ENCODE peak calls at places on chromosomes 1 and 21, in five cellular contexts. V, T, I, G and Y are unnamed samples.

GRCh38 chr1:20302093-20302471 is 11.4 kb downstream of the VWA5B1 start:
- DNase-seq in G (no peak), I (no peak), V (no peak), T (no peak), Y (no peak)

GRCh38 chr1:228022571-228023293 is 15.9 kb downstream of the WNT3A start:
- DNase-seq in T (no peak), V (no peak), G (no peak), I (no peak), Y (no peak)

GRCh38 chr1:192766876-192767275 is 42.0 kb upstream of the RGS2 start:
- DNase-seq in V (no peak), T (no peak), I (no peak), G (no peak), Y (no peak)

GRCh38 chr1:115067460-115067859 is 21.8 kb downstream of the TSPAN2 start:
- DNase-seq in I (no peak), T (no peak), G (no peak), V (no peak), Y (no peak)

GRCh38 chr1:17104782-17105181 is 14.5 kb downstream of the PADI2 start:
- DNase-seq in T (no peak), G (no peak), I (no peak), V (no peak), Y (no peak)

GRCh38 chr1:164805399-164805798 is 246.4 kb downstream of the PBX1 start:
- DNase-seq in T (no peak), V (no peak), G (no peak), I (no peak), Y (peak; percentile 86)

GRCh38 chr21:16457498-16457897 is 727.7 kb downstream of the USP25 start:
- DNase-seq in T (no peak), G (no peak), V (no peak), I (no peak), Y (no peak)

GRCh38 chr1:44616991-44617702 is 57.1 kb downstream of the TMEM53 start:
- DNase-seq in T (no peak), V (no peak), G (no peak), I (no peak), Y (no peak)

GRCh38 chr1:14946011-14946359 is 207.6 kb upstream of the TMEM51 start:
- DNase-seq in G (no peak), T (no peak), V (no peak), I (no peak), Y (no peak)

GRCh38 chr1:11147371-11147770 is 41.8 kb upstream of the ANGPTL7 start:
- DNase-seq in I (no peak), G (no peak), T (no peak), V (no peak), Y (peak; percentile 67)

GRCh38 chr1:235253219-235253640 is 74.7 kb downstream of the ARID4B start:
- DNase-seq in I (peak; percentile 66), T (peak; percentile 40), G (no peak), V (peak; percentile 79), Y (peak; percentile 71)

GRCh38 chr1:61641578-61642336 is 83.2 kb downstream of the TM2D1 start:
- DNase-seq in T (peak; percentile 71), V (peak; percentile 48), G (no peak), I (peak; percentile 20), Y (peak; percentile 75)

GRCh38 chr1:40794915-40795715 is 11.5 kb downstream of the KCNQ4 start:
- DNase-seq in V (no peak), G (no peak), I (no peak), T (no peak), Y (no peak)

GRCh38 chr1:15000671-15001070 is 152.9 kb upstream of the TMEM51 start:
- DNase-seq in T (no peak), V (no peak), I (no peak), G (no peak), Y (no peak)

GRCh38 chr1:244780311-244780710 is 55.1 kb upstream of the COX20 start:
- DNase-seq in T (no peak), V (no peak), I (no peak), G (no peak), Y (no peak)

GRCh38 chr1:172882791-172883386 is 167.9 kb downstream of the TNFSF18 start:
- DNase-seq in V (no peak), G (no peak), I (no peak), T (no peak), Y (no peak)

GRCh38 chr1:121538943-121539575 is 354.3 kb downstream of the SRGAP2C start:
- DNase-seq in G (no peak), T (no peak), V (no peak), I (peak; percentile 31), Y (no peak)

GRCh38 chr1:232456720-232457119 is 173.2 kb downstream of the SIPA1L2 start:
- DNase-seq in V (no peak), G (no peak), I (no peak), T (no peak), Y (no peak)

GRCh38 chr1:48216941-48217340 is 5.6 kb upstream of the SLC5A9 start:
- DNase-seq in G (no peak), T (no peak), V (no peak), I (no peak), Y (no peak)

GRCh38 chr1:177753655-177754054 is 216.2 kb downstream of the SEC16B start:
- DNase-seq in V (no peak), G (no peak), I (no peak), T (no peak), Y (no peak)

GRCh38 chr1:20732071-20732587 is 374 bp downstream of the SH2D5 start:
- DNase-seq in I (peak; percentile 25), T (peak; percentile 72), V (peak; percentile 33), G (no peak), Y (peak; percentile 46)

GRCh38 chr21:41993744-41994143 is 16.4 kb downstream of the ZBTB21 start:
- DNase-seq in V (no peak), G (no peak), I (no peak), T (no peak), Y (peak; percentile 21)

GRCh38 chr1:19812875-19813650 is 2.0 kb downstream of the RNF186 start:
- DNase-seq in I (no peak), T (no peak), V (no peak), G (no peak), Y (no peak)

GRCh38 chr1:5915587-5916571 is 76.3 kb downstream of the NPHP4 start:
- DNase-seq in T (peak; percentile 25), V (peak; percentile 24), I (peak; percentile 30), G (peak; percentile 5), Y (peak; percentile 40)

GRCh38 chr1:55286851-55287602 is 71.9 kb upstream of the USP24 start:
- DNase-seq in I (no peak), G (no peak), V (no peak), T (no peak), Y (peak; percentile 40)

GRCh38 chr1:171740356-171740863 is 1.5 kb downstream of the VAMP4 start:
- DNase-seq in G (no peak), T (no peak), I (no peak), V (no peak), Y (peak; percentile 9)

GRCh38 chr1:1034438-1034759 is 14.5 kb downstream of the AGRN start:
- DNase-seq in T (no peak), V (no peak), I (no peak), G (no peak), Y (no peak)

GRCh38 chr21:29177800-29178199 is 47.4 kb downstream of the MAP3K7CL start:
- DNase-seq in I (no peak), V (no peak), G (no peak), T (no peak), Y (no peak)

GRCh38 chr1:153945131-153945794 is 1.3 kb downstream of the DENND4B start:
- DNase-seq in T (no peak), G (no peak), V (peak; percentile 94), I (no peak), Y (peak; percentile 35)

GRCh38 chr1:247294282-247294681 is 37.4 kb downstream of the ZNF496 start:
- DNase-seq in G (no peak), V (no peak), T (no peak), I (no peak), Y (no peak)

GRCh38 chr1:160078392-160079195 is 2.7 kb upstream of the KCNJ9 start:
- DNase-seq in G (no peak), I (peak; percentile 61), V (peak; percentile 63), T (peak; percentile 51), Y (peak; percentile 26)

GRCh38 chr1:206049293-206049692 is 3.7 kb upstream of the RHEX start:
- DNase-seq in T (no peak), I (no peak), V (no peak), G (peak; percentile 90), Y (no peak)

GRCh38 chr1:53892911-53893310 is 1.1 kb upstream of the DIO1 start:
- DNase-seq in T (no peak), I (no peak), V (no peak), G (no peak), Y (no peak)
- TF ChIP-seq MYC in T (no peak), I (no peak), V (no peak), G (no peak), Y (no peak)

GRCh38 chr21:37028579-37028978 is 22.1 kb downstream of the RIPPLY3 start:
- DNase-seq in V (no peak), T (no peak), I (no peak), G (no peak), Y (no peak)
- TF ChIP-seq CTCF in V (no peak), T (no peak), I (no peak), G (no peak), Y (no peak)

GRCh38 chr1:65432918-65433317 is 12.4 kb downstream of the LEPR start:
- DNase-seq in T (no peak), V (no peak), I (no peak), G (no peak), Y (no peak)

GRCh38 chr1:65429078-65429477 is 8.6 kb downstream of the LEPR start:
- DNase-seq in V (peak; percentile 14), I (no peak), G (no peak), T (no peak), Y (no peak)

GRCh38 chr1:65425697-65426096 is 5.2 kb downstream of the LEPR start:
- DNase-seq in G (no peak), V (no peak), T (peak; percentile 49), I (peak; percentile 82), Y (peak; percentile 85)

GRCh38 chr1:65431111-65431705 is 10.7 kb downstream of the LEPR start:
- DNase-seq in V (peak; percentile 54), G (no peak), T (no peak), I (peak; percentile 43), Y (peak; percentile 79)

DNA sequence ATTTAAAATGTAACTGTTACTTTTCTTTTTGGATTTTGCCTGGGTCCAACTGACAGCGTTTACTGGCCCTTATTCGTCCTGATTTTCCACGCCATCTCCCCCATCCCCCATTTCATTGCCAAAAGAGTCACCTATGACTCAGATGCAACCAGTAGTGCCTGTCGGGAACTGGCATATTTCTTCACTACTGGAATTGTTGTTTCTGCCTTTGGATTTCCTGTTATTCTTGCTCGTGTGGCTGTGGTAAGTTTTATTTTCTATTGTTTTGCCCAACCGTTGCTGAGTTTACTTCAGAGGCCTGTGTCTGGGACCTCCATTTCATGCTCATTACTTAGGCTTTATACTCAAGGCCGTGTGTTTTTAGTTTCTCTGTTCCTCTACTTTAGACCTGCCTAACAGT is 9.3 kb downstream of the LEPR start:
- DNase-seq in V (peak; percentile 44), T (peak; percentile 55), G (no peak), I (no peak), Y (peak; percentile 96)
- TF ChIP-seq MYC in V (no peak), T (no peak), G (no peak), I (no peak), Y (peak; percentile 28)

DNA sequence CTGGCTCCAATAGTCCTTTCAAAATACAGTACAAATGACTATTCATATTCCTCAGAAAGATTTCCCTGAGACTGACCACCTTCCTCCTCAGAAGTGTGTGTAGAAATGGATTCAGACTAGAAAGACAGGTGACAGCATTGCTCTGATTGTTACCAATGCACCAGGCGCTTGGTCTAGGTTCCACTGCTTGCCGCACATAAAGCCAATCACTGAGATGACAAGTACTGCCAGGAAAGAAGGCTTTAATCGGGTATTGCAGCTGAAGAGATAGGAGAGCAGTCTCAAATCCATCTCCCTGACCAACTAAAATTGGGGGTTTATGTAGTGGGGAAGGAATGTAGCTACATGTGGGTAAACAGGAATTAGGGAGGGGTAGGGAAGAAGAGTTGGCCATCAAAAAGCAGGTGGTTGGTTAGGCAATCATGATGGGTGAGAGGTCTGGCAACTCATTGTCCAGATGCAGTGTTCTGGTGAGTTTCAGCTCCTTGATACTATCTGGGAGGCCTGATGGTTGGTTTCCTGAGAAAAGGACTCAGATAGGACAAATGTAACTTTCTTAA is 98.0 kb downstream of the KCNH1 start:
- DNase-seq in V (no peak), I (no peak), G (no peak), T (no peak), Y (no peak)
- TF ChIP-seq CTCF in V (no peak), I (no peak), G (no peak), T (no peak), Y (no peak)